ENCODE peak calls at places on chromosomes 3 and 15, in ten cellular contexts. L is vagina; D is stimulated activated CD4-positive, alpha-beta T cell treated with anti-CD3 and anti-CD28 coated beads, Interleukin-2, amount 100 ng/mL, for 48 hours; B is germinal center; F is GM04503; U is iris pigment epithelial cell; H is RWPE1; T is SW 1271; J is activated T-cell treated with anti-CD3 and anti-CD28 coated beads, Interleukin-2, amount 50 U/mL, for 72 hours; Q is Daoy. S is an unnamed sample.

GRCh38 chr15:91522609-91523332 is 330.7 kb upstream of the SLCO3A1 start:
- DNase-seq in F (no peak), T (no peak), L (no peak), U (peak), J (no peak), H (peak), B (no peak), Q (peak), D (no peak), S (peak)

GRCh38 chr3:134197681-134198261 is 52.9 kb downstream of the RYK start:
- DNase-seq in B (peak), U (peak), T (peak), H (peak), Q (peak), F (no peak), J (peak), L (no peak), D (no peak), S (peak)

GRCh38 chr15:60781211-60781713 is 302.3 kb upstream of the ICE2 start:
- DNase-seq in T (no peak), J (no peak), B (no peak), L (no peak), H (no peak), D (no peak), F (no peak), Q (no peak), U (no peak), S (no peak)

GRCh38 chr15:63238796-63239195 is 38.6 kb upstream of the APH1B start:
- DNase-seq in Q (peak), F (no peak), T (no peak), L (no peak), D (peak), H (peak), J (peak), U (peak), B (no peak), S (peak)

GRCh38 chr15:60720084-60720483 is 241.1 kb upstream of the ICE2 start:
- DNase-seq in T (no peak), H (no peak), J (peak), D (no peak), F (no peak), L (no peak), B (no peak), Q (no peak), U (no peak), S (no peak)

GRCh38 chr15:62603757-62604156 is 438.7 kb upstream of the C2CD4B start:
- DNase-seq in D (no peak), Q (no peak), J (no peak), H (peak), U (peak), F (peak), T (no peak), L (no peak), B (no peak), S (no peak)

GRCh38 chr15:73231661-73232443 is 136.9 kb downstream of the HCN4 start:
- DNase-seq in U (peak), F (no peak), J (no peak), Q (no peak), D (no peak), H (no peak), T (no peak), L (no peak), B (no peak), S (no peak)

GRCh38 chr15:71237456-71238188 is 122.4 kb downstream of the THSD4 start:
- DNase-seq in D (no peak), F (peak), H (peak), B (no peak), U (peak), L (peak), T (peak), Q (peak), J (no peak), S (peak)

GRCh38 chr15:61916104-61916503 is 144.1 kb downstream of the VPS13C start:
- DNase-seq in Q (peak), D (no peak), F (peak), T (no peak), J (no peak), U (peak), H (no peak), L (no peak), B (no peak), S (no peak)

GRCh38 chr3:70078778-70079177 is 79.2 kb downstream of the SAMMSON start:
- DNase-seq in D (no peak), H (no peak), J (no peak), B (no peak), F (no peak), T (no peak), L (no peak), U (no peak), Q (no peak), S (no peak)

GRCh38 chr3:27878012-27878383 is 155.9 kb upstream of the EOMES start:
- DNase-seq in U (no peak), T (no peak), Q (no peak), J (no peak), H (no peak), B (no peak), L (no peak), D (no peak), F (no peak), S (no peak)

GRCh38 chr3:21781371-21781770 is 30.4 kb upstream of the ZNF385D start:
- DNase-seq in Q (no peak), U (no peak), H (no peak), B (no peak), T (no peak), F (no peak), L (no peak), J (no peak), D (no peak), S (no peak)

GRCh38 chr3:116000315-116000714 is 377.0 kb downstream of the GAP43 start:
- DNase-seq in U (peak), D (no peak), L (no peak), F (peak), Q (peak), J (no peak), H (peak), B (no peak), T (peak), S (peak)

S was measured in HT1080.